ENCODE peak calls at places on chromosomes 16 and 17, in six cellular contexts. C is heart left ventricle; O is NCI-H1105 treated with DMSO at 0.1 percent for 48 hours; B is heart right ventricle; A is stimulated activated CD4-positive, alpha-beta T cell treated with anti-CD3 and anti-CD28 coated beads, Interleukin-4, amount 100 ng/mL, for 4 hours; N is H9. G is an unnamed sample.
A peak's percentile ranks its signal among the peaks of the same experiment; 100 is the strongest.

GRCh38 chr16:84982434-84982833 is 28.9 kb downstream of the ZDHHC7 start:
- DNase-seq in C (no peak), O (no peak), B (no peak), A (no peak), N (no peak), G (no peak)

GRCh38 chr17:63535640-63536039 is 12.5 kb downstream of the KCNH6 start:
- DNase-seq in C (no peak), O (no peak), B (no peak), A (no peak), N (no peak), G (no peak)

GRCh38 chr16:81520560-81521135 is 76.0 kb downstream of the CMIP start:
- DNase-seq in C (no peak), O (no peak), B (no peak), A (no peak), N (no peak), G (no peak)

GRCh38 chr17:77487211-77487629 is 346.5 kb downstream of the SEC14L1 start:
- DNase-seq in C (peak; percentile 39), O (no peak), B (no peak), A (no peak), N (no peak), G (no peak)

GRCh38 chr16:75532791-75533190 is 3.1 kb downstream of the CHST5 start:
- DNase-seq in C (no peak), O (no peak), B (no peak), A (no peak), N (no peak), G (no peak)

GRCh38 chr16:53518550-53519416 is 15.8 kb upstream of the AKTIP start:
- DNase-seq in C (no peak), O (no peak), B (peak; percentile 79), A (peak; percentile 73), N (no peak), G (no peak)

GRCh38 chr16:48499822-48500440 is 110.0 kb downstream of the N4BP1 start:
- DNase-seq in C (no peak), O (peak; percentile 87), B (peak; percentile 58), A (no peak), N (no peak), G (no peak)

GRCh38 chr16:19238386-19238785 is 47.1 kb upstream of the CLEC19A start:
- DNase-seq in C (no peak), O (peak; percentile 68), B (no peak), A (no peak), N (no peak), G (no peak)

GRCh38 chr16:29898786-29899515 is 399 bp downstream of the SEZ6L2 start:
- DNase-seq in C (no peak), O (peak; percentile 33), B (no peak), A (no peak), N (peak; percentile 87), G (no peak)

GRCh38 chr16:9429946-9430345 is 338.5 kb downstream of the HAPSTR1 start:
- DNase-seq in C (no peak), O (no peak), B (no peak), A (no peak), N (no peak), G (no peak)

GRCh38 chr17:55175788-55176425 is 88.9 kb upstream of the HLF start:
- DNase-seq in C (no peak), O (no peak), B (no peak), A (no peak), N (no peak), G (no peak)

GRCh38 chr16:9703731-9704130 is 478.5 kb downstream of the GRIN2A start:
- DNase-seq in C (no peak), O (no peak), B (no peak), A (no peak), N (no peak), G (peak; percentile 6)

GRCh38 chr16:1877804-1878203 is 5.8 kb upstream of the MEIOB start:
- DNase-seq in C (no peak), O (no peak), B (no peak), A (no peak), N (no peak), G (no peak)